ENCODE peak calls at places on chromosomes 13 and 19, in five cellular contexts. M is mesenchymal stem cell, Q is H1, S is PC-3, F is mesendoderm. R is an unnamed sample.

GRCh38 chr13:37295046-37295445 is 189.6 kb upstream of the CSNK1A1L start:
- DNase-seq in S (no peak), F (no peak), Q (no peak), M (no peak), R (no peak)

GRCh38 chr19:45250832-45251451 is at the start of gene MARK4:
- DNase-seq in M (peak; percentile 61), S (peak; percentile 54), F (peak; percentile 51), Q (no peak), R (peak; percentile 16)

GRCh38 chr19:3154957-3155736 is 19.3 kb downstream of the GNA15 start:
- DNase-seq in M (peak; percentile 100), F (peak; percentile 74), S (peak; percentile 95), Q (no peak), R (peak; percentile 16)

GRCh38 chr13:20997301-20998061 is 63.9 kb downstream of the LATS2 start:
- DNase-seq in S (peak; percentile 7), M (peak; percentile 91), Q (peak; percentile 19), F (peak; percentile 71), R (no peak)

GRCh38 chr13:102580552-102581169 is 16.1 kb upstream of the TPP2 start:
- DNase-seq in F (peak; percentile 65), M (peak; percentile 71), Q (no peak), S (peak; percentile 78), R (peak; percentile 68)

GRCh38 chr13:97448503-97449251 is 14.7 kb downstream of the RAP2A start:
- DNase-seq in Q (no peak), S (no peak), F (peak; percentile 82), M (no peak), R (no peak)

GRCh38 chr19:30086916-30087315 is 144.9 kb downstream of the URI1 start:
- DNase-seq in M (no peak), Q (no peak), S (no peak), F (no peak), R (no peak)

GRCh38 chr19:5186293-5187050 is 154.1 kb downstream of the PTPRS start:
- DNase-seq in Q (no peak), S (no peak), F (no peak), M (no peak), R (no peak)

GRCh38 chr19:6125571-6125989 is 9.9 kb upstream of the ACSBG2 start:
- DNase-seq in Q (peak; percentile 47), F (peak; percentile 88), M (peak; percentile 78), S (peak; percentile 95), R (peak; percentile 88)

GRCh38 chr19:3285647-3286176 is 61.3 kb downstream of the CELF5 start:
- DNase-seq in S (no peak), F (no peak), M (no peak), Q (no peak), R (no peak)

GRCh38 chr13:111178417-111178816 is 63.3 kb downstream of the ARHGEF7 start:
- DNase-seq in F (no peak), Q (no peak), M (no peak), S (no peak), R (no peak)

GRCh38 chr13:20441879-20442278 is 83.8 kb downstream of the CRYL1 start:
- DNase-seq in S (peak; percentile 95), F (peak; percentile 17), Q (no peak), M (no peak), R (peak; percentile 62)

GRCh38 chr19:869245-870177 is 10.0 kb downstream of the CFD start:
- DNase-seq in F (peak; percentile 61), S (peak; percentile 84), Q (no peak), M (peak; percentile 94), R (peak; percentile 63)

DNA sequence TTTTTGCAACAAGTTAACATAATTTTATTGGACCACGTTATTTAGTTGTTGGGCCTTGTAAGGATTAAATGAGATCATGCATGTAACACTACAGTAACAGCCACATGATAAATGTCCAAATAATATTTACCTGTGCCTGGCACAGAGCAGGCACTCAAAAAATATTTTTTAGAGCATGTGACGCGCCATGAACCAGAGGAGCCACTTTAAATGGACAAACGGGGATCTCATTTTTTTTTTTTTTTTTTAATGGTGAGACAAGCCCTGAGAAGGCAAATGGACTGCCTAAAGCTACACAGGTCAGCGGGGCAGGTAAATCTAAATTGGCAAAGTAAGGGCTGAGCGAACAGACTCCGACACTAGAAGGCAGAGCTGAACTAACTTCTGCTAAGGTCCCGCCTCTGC is 840 bp upstream of the RPS19 start:
- DNase-seq in Q (no peak), F (no peak), S (no peak), M (no peak), R (no peak)
- H3K9ac ChIP-seq in Q (no peak overlapping the region), F (peak overlapping the region; percentile 19), S (peak overlapping the region; percentile 53), M (peak overlapping the region; percentile 100), R (peak overlapping the region; percentile 96)

GRCh38 chr19:48718711-48719231 is 754 bp downstream of the MAMSTR start:
- DNase-seq in S (no peak), M (no peak), F (peak; percentile 39), Q (no peak), R (no peak)

GRCh38 chr19:48715276-48715675 is 4.2 kb downstream of the MAMSTR start:
- DNase-seq in S (no peak), Q (no peak), M (no peak), F (no peak), R (no peak)

GRCh38 chr19:48714759-48715261 is 4.7 kb downstream of the MAMSTR start:
- DNase-seq in F (no peak), M (no peak), Q (no peak), S (no peak), R (no peak)

GRCh38 chr19:48715681-48716171 is 3.8 kb downstream of the MAMSTR start:
- DNase-seq in M (no peak), Q (no peak), S (no peak), F (no peak), R (no peak)

GRCh38 chr19:48717059-48717395 is 2.5 kb downstream of the MAMSTR start:
- DNase-seq in Q (no peak), S (no peak), M (no peak), F (no peak), R (no peak)
- H3K9ac ChIP-seq in Q (no peak overlapping the region), S (no peak overlapping the region), M (peak overlapping the region; percentile 68), F (peak overlapping the region; percentile 46), R (no peak overlapping the region)

GRCh38 chr19:39405261-39405912 is 1.3 kb upstream of the ZFP36 start:
- DNase-seq in F (no peak), M (peak; percentile 52), S (no peak), Q (no peak), R (no peak)
- H3K9ac ChIP-seq in F (no peak overlapping the region), M (peak overlapping the region; percentile 93), S (no peak overlapping the region), Q (no peak overlapping the region), R (peak overlapping the region; percentile 97)

GRCh38 chr19:47882890-47883289 is 3.2 kb downstream of the SULT2A1 start:
- DNase-seq in M (no peak), F (no peak), Q (no peak), S (no peak), R (no peak)

GRCh38 chr19:47890865-47891621 is 4.9 kb upstream of the SULT2A1 start:
- DNase-seq in S (no peak), M (no peak), F (no peak), Q (no peak), R (no peak)

GRCh38 chr19:47886010-47886559 is at the start of gene SULT2A1:
- DNase-seq in M (no peak), F (no peak), Q (no peak), S (no peak), R (no peak)

GRCh38 chr19:47881757-47882156 is 4.4 kb downstream of the SULT2A1 start:
- DNase-seq in Q (no peak), F (peak; percentile 11), M (no peak), S (no peak), R (no peak)

GRCh38 chr19:47885067-47885463 is 1.1 kb downstream of the SULT2A1 start:
- DNase-seq in F (no peak), M (no peak), S (no peak), Q (no peak), R (no peak)
- H3K9ac ChIP-seq in F (no peak overlapping the region), M (no peak overlapping the region), S (no peak overlapping the region), Q (no peak overlapping the region), R (no peak overlapping the region)

GRCh38 chr13:113742445-113743120 is 16.4 kb upstream of the TMEM255B start:
- DNase-seq in S (peak; percentile 7), Q (no peak), M (no peak), F (no peak), R (no peak)
- H3K9ac ChIP-seq in S (peak overlapping the region; percentile 51), Q (no peak overlapping the region), M (peak overlapping the region; percentile 23), F (no peak overlapping the region), R (no peak overlapping the region)